ENCODE peak calls at places on chromosomes 13 and 19, in eight cellular contexts. Z, L, P, D, B, T, C and M are unnamed samples.

GRCh38 chr13:44573790-44574465 is 2.2 kb downstream of the TSC22D1 start:
- DNase-seq in Z (no peak), L (peak), P (peak), D (peak), B (peak), T (no peak), C (no peak), M (no peak)

GRCh38 chr19:35090160-35090794 is 25.3 kb upstream of the FXYD3 start:
- DNase-seq in Z (peak), L (peak), P (peak), D (peak), B (peak), T (peak), C (peak), M (no peak)

GRCh38 chr19:29676586-29676985 is 11.3 kb downstream of the PLEKHF1 start:
- DNase-seq in Z (no peak), L (no peak), P (no peak), D (no peak), B (no peak), T (no peak), C (no peak), M (no peak)

GRCh38 chr13:40798380-40798779 is 9.0 kb downstream of the SLC25A15 start:
- DNase-seq in Z (no peak), L (no peak), P (no peak), D (no peak), B (no peak), T (no peak), C (no peak), M (no peak)

GRCh38 chr13:93254775-93255174 is 28.2 kb downstream of the GPC6 start:
- DNase-seq in Z (no peak), L (no peak), P (no peak), D (no peak), B (no peak), T (no peak), C (no peak), M (peak)

GRCh38 chr19:48634036-48634342 is 3.2 kb downstream of the DBP start:
- DNase-seq in Z (no peak), L (no peak), P (no peak), D (no peak), B (no peak), T (no peak), C (no peak), M (no peak)

GRCh38 chr13:79287994-79288795 is 117.9 kb downstream of the RBM26 start:
- DNase-seq in Z (no peak), L (no peak), P (no peak), D (no peak), B (no peak), T (no peak), C (no peak), M (no peak)

GRCh38 chr19:8517551-8518442 is 3.8 kb upstream of the ZNF414 start:
- DNase-seq in Z (no peak), L (peak), P (peak), D (no peak), B (no peak), T (no peak), C (no peak), M (no peak)

GRCh38 chr13:75771818-75772217 is 135.7 kb downstream of the LMO7 start:
- DNase-seq in Z (no peak), L (peak), P (peak), D (peak), B (peak), T (no peak), C (no peak), M (peak)

GRCh38 chr13:104779311-104779710 is 1713.1 kb upstream of the SLC10A2 start:
- DNase-seq in Z (no peak), L (no peak), P (peak), D (peak), B (no peak), T (no peak), C (no peak), M (no peak)

GRCh38 chr19:28374971-28375370 is 838.0 kb downstream of the UQCRFS1 start:
- DNase-seq in Z (no peak), L (no peak), P (no peak), D (no peak), B (no peak), T (no peak), C (no peak), M (no peak)

GRCh38 chr13:44088911-44089851 is 209.5 kb downstream of the LACC1 start:
- DNase-seq in Z (no peak), L (peak), P (no peak), D (no peak), B (no peak), T (no peak), C (no peak), M (no peak)